ENCODE peak calls at places on chromosomes 13 and 19, in eight cellular contexts. V, B, M, R, X, J, W and I are unnamed samples. For H3K4me1 and H3K27me3, the result is how much of the 10 kb centered on the place peaks cover.

GRCh38 chr13:21010621-21011020 is 50.8 kb downstream of the LATS2 start:
- DNase-seq in X (no peak), J (no peak), W (no peak), V (peak), B (peak), M (no peak), R (no peak), I (no peak)

GRCh38 chr19:4635763-4636135 is 3.6 kb upstream of the TNFAIP8L1 start:
- DNase-seq in X (no peak), B (no peak), W (no peak), M (no peak), R (no peak), J (no peak), V (peak), I (no peak)

GRCh38 chr19:18202759-18203407 is 959 bp downstream of the RAB3A start:
- DNase-seq in V (peak), J (peak), W (peak), X (peak), M (peak), B (peak), R (peak), I (peak)

GRCh38 chr19:8525401-8525684 is 11.4 kb upstream of the ZNF414 start:
- DNase-seq in W (no peak), V (no peak), R (no peak), M (no peak), J (no peak), B (no peak), X (no peak), I (no peak)

GRCh38 chr19:13804830-13805683 is 9.8 kb downstream of the ZSWIM4 start:
- DNase-seq in M (no peak), X (no peak), V (peak), R (no peak), W (no peak), J (no peak), B (no peak), I (peak)

GRCh38 chr13:40920826-40921225 is 98.3 kb downstream of the ELF1 start:
- DNase-seq in M (peak), B (peak), W (no peak), X (no peak), V (no peak), J (no peak), R (no peak), I (no peak)

GRCh38 chr13:40579535-40579934 is 86.9 kb downstream of the FOXO1 start:
- DNase-seq in M (no peak), X (no peak), B (no peak), W (no peak), J (no peak), R (no peak), V (no peak), I (no peak)

GRCh38 chr13:21458457-21458815 is 667 bp downstream of the ZDHHC20 start:
- DNase-seq in R (peak), J (peak), M (peak), B (peak), X (peak), V (peak), W (peak), I (peak)

GRCh38 chr13:79079351-79079839 is 326.7 kb downstream of the RBM26 start:
- DNase-seq in M (peak), V (peak), W (no peak), J (no peak), B (peak), X (no peak), R (no peak), I (no peak)

GRCh38 chr19:6744381-6745288 is 5.2 kb downstream of the TRIP10 start:
- DNase-seq in J (peak), M (peak), V (no peak), B (peak), X (peak), R (peak), W (peak), I (peak)

GRCh38 chr13:73018336-73018735 is 40.5 kb upstream of the KLF5 start:
- DNase-seq in B (peak), X (no peak), R (no peak), M (no peak), W (no peak), V (no peak), J (no peak), I (no peak)

GRCh38 chr19:47228937-47229673 is 1.9 kb downstream of the BBC3 start:
- DNase-seq in V (no peak), M (peak), X (peak), R (no peak), B (no peak), J (peak), W (no peak), I (peak)

GRCh38 chr13:104140557-104140956 is 1074.3 kb upstream of the SLC10A2 start:
- DNase-seq in W (no peak), X (no peak), R (no peak), M (peak), B (peak), V (no peak), J (no peak), I (no peak)

GRCh38 chr13:48043789-48044503 is 6.4 kb downstream of the NUDT15 start:
- DNase-seq in X (no peak), J (no peak), B (peak), R (no peak), M (peak), V (no peak), W (no peak), I (no peak)

GRCh38 chr19:17304386-17305047 is 1.2 kb upstream of the MRPL34 start:
- DNase-seq in V (no peak), R (no peak), X (no peak), W (no peak), B (no peak), J (peak), M (no peak), I (no peak)

GRCh38 chr13:78121459-78122348 is 203.1 kb upstream of the EDNRB start:
- DNase-seq in B (peak), V (peak), J (peak), W (no peak), R (no peak), M (peak), X (peak), I (peak)

GRCh38 chr13:32530841-32531253 is 7.7 kb downstream of the N4BP2L2 start:
- DNase-seq in M (peak), X (peak), B (no peak), W (no peak), V (peak), R (no peak), J (peak), I (no peak)

GRCh38 chr13:28137556-28137955 is 789 bp upstream of the PAN3 start:
- DNase-seq in J (no peak), V (no peak), X (no peak), M (no peak), W (no peak), R (no peak), B (peak), I (no peak)

GRCh38 chr19:55535579-55536350 is 1.2 kb downstream of the SBK2 start:
- DNase-seq in X (no peak), B (no peak), V (no peak), M (no peak), R (no peak), W (no peak), J (no peak), I (no peak)

GRCh38 chr13:21344662-21345176 is 114.4 kb downstream of the ZDHHC20 start:
- DNase-seq in W (no peak), R (no peak), B (no peak), M (no peak), V (no peak), J (no peak), X (no peak), I (no peak)

GRCh38 chr19:32831611-32832010 is 38.0 kb downstream of the SLC7A9 start:
- DNase-seq in J (no peak), M (no peak), R (no peak), B (no peak), V (no peak), X (no peak), W (no peak), I (no peak)

GRCh38 chr19:33763661-33764343 is 32.9 kb upstream of the KCTD15 start:
- DNase-seq in W (no peak), B (no peak), M (no peak), X (no peak), V (peak), R (no peak), J (no peak), I (peak)

GRCh38 chr19:3668331-3669133 is 31.7 kb downstream of the PIP5K1C start:
- DNase-seq in X (peak), W (no peak), B (no peak), R (no peak), M (no peak), V (no peak), J (peak), I (no peak)

GRCh38 chr19:12802267-12803106 is 618 bp downstream of the THSD8 start:
- DNase-seq in R (peak), W (no peak), B (peak), M (no peak), V (no peak), X (no peak), J (no peak), I (no peak)

GRCh38 chr13:99501952-99502310 is 659 bp downstream of the TM9SF2 start:
- DNase-seq in X (peak), M (peak), B (peak), W (peak), R (no peak), J (no peak), V (peak), I (peak)

GRCh38 chr13:99507054-99507453 is 5.8 kb downstream of the TM9SF2 start:
- DNase-seq in R (no peak), W (no peak), B (no peak), X (no peak), V (no peak), J (no peak), M (no peak), I (no peak)

GRCh38 chr13:99509477-99509876 is 8.2 kb downstream of the TM9SF2 start:
- DNase-seq in W (no peak), R (no peak), M (no peak), X (no peak), V (no peak), J (no peak), B (no peak), I (no peak)

GRCh38 chr13:99505814-99506269 is 4.6 kb downstream of the TM9SF2 start:
- DNase-seq in W (no peak), J (no peak), X (no peak), R (no peak), M (no peak), V (no peak), B (peak), I (no peak)

DNA sequence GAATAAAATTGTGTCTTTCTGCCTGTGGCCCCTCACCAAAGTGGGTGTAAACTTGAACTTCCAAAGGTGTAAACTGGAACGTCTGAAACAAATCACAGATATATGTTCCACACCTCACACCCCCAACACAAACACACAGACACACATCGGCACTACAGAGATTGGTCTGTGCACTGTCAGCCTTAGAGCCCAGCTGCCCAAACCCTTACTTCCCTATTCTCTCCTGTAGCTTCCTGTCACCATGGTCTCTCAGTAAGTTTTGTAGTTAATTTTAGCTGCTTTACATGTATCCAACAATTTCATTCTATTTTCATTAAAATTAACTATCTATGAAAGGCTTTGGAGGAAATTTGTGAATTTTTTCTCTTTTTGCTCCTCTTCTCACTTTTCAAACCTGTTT is 5.4 kb downstream of the TM9SF2 start:
- DNase-seq in R (no peak), J (no peak), V (no peak), M (no peak), W (no peak), B (no peak), X (no peak), I (no peak)
- H3K4me1 ChIP-seq in R (under half), J (under half), V (under half), M (under half), W (under half), B (under half), X (under half), I (under half)

GRCh38 chr19:50716178-50717025 is 3.2 kb downstream of the SHANK1 start:
- DNase-seq in W (no peak), B (no peak), X (no peak), R (no peak), J (no peak), V (no peak), M (no peak), I (no peak)
- H3K27me3 ChIP-seq in W (under half), B (half or more), X (under half), R (under half), J (under half), V (under half), M (under half), I (under half)

GRCh38 chr19:53659292-53659691 is 27.5 kb downstream of the DPRX start:
- DNase-seq in J (no peak), R (no peak), V (peak), B (peak), W (no peak), M (peak), X (peak), I (no peak)
- TF ChIP-seq CTCF in J (no peak), R (no peak), V (peak), B (peak), W (peak), M (peak), X (no peak), I (no peak)

GRCh38 chr19:49430678-49431329 is 5.6 kb downstream of the GFY start:
- DNase-seq in W (no peak), J (no peak), M (no peak), V (no peak), X (no peak), R (no peak), B (no peak), I (no peak)
- H3K4me1 ChIP-seq in W (under half), J (under half), M (under half), V (under half), X (under half), R (under half), B (under half), I (under half)

DNA sequence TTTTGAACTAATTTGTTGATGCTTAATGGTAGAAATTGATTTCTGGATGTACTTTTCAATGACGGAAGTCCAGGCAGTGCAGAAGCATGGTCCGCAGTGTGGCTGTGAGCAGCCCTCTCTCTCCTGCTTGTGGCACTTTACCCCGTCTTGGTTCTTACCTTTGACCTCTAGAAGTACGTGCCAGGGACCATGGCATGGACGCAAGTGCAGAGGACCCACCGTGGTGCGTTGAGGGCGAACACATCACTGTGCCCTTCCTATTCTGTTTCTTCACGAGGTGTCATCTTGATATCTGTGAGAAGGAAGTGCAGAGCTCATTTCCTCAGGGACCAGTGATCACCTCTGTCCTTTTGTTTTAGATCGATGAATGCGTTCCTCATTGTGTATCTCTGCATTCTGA is 135.2 kb downstream of the ATP11A start:
- DNase-seq in J (peak), W (no peak), V (no peak), M (no peak), X (no peak), R (no peak), B (no peak), I (no peak)
- H3K27me3 ChIP-seq in J (under half), W (under half), V (under half), M (under half), X (under half), R (under half), B (under half), I (under half)

DNA sequence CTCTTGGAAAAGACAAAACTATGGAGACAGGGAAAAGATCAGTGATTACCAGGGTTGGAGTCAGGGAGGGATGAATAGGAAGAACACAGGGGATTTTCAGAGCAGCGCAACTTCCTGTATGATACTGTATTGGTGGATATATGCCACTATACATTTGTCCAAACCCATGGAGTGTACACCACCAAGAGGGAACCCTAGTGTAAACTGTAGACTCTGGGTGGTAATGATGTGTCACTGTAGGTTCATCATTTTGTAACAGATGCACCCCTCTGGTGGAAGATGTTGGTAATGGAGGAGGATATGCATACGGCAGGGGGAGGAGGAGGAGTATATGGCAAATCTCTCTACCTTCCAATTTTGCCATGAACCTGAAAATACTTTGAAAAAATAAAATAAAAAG is 68.1 kb downstream of the UFM1 start:
- DNase-seq in X (no peak), J (no peak), V (peak), B (peak), R (no peak), M (peak), W (no peak), I (peak)
- TF ChIP-seq CTCF in X (no peak), J (no peak), V (peak), B (peak), R (no peak), M (peak), W (peak), I (peak)

GRCh38 chr13:110405597-110406450 is 98.7 kb downstream of the COL4A2 start:
- DNase-seq in J (no peak), R (no peak), X (no peak), W (no peak), M (peak), B (no peak), V (no peak), I (no peak)

GRCh38 chr13:110402301-110403069 is 95.4 kb downstream of the COL4A2 start:
- DNase-seq in M (no peak), V (no peak), W (no peak), R (no peak), B (no peak), J (peak), X (no peak), I (no peak)

GRCh38 chr13:110404321-110404720 is 97.2 kb downstream of the COL4A2 start:
- DNase-seq in W (no peak), B (no peak), J (no peak), V (no peak), R (no peak), M (no peak), X (no peak), I (no peak)

GRCh38 chr13:110403315-110403714 is 96.2 kb downstream of the COL4A2 start:
- DNase-seq in R (no peak), W (no peak), M (no peak), V (no peak), B (no peak), J (no peak), X (no peak), I (no peak)

GRCh38 chr13:110403721-110404120 is 96.6 kb downstream of the COL4A2 start:
- DNase-seq in X (no peak), M (no peak), B (no peak), J (no peak), R (no peak), W (no peak), V (no peak), I (no peak)
- H3K4me1 ChIP-seq in X (under half), M (under half), B (under half), J (under half), R (under half), W (under half), V (under half), I (under half)

GRCh38 chr13:112159575-112160547 is 92.9 kb downstream of the SOX1 start:
- DNase-seq in V (peak), R (no peak), X (no peak), W (no peak), M (no peak), J (no peak), B (no peak), I (no peak)
- H3K27me3 ChIP-seq in V (under half), R (under half), X (under half), W (under half), M (under half), J (under half), B (under half), I (under half)